ENCODE peak calls at places on chromosome 13, in four cellular contexts. M is H9, R is IMR-90, E is H1. T is an unnamed sample.

GRCh38 chr13:59441596-59442280 is 722.0 kb downstream of the DIAPH3 start:
- DNase-seq in E (no peak), R (no peak), M (no peak), T (peak)

GRCh38 chr13:45441633-45442032 is 23.1 kb upstream of the COG3 start:
- DNase-seq in R (peak), M (no peak), E (no peak), T (no peak)

GRCh38 chr13:30862707-30863106 is 43.4 kb upstream of the MEDAG start:
- DNase-seq in M (no peak), E (no peak), R (no peak), T (peak)

GRCh38 chr13:46962286-46962941 is 65.6 kb upstream of the HTR2A start:
- DNase-seq in R (peak), E (no peak), M (no peak), T (peak)

GRCh38 chr13:39414339-39414738 is 188.7 kb downstream of the LHFPL6 start:
- DNase-seq in E (no peak), M (no peak), R (no peak), T (no peak)

GRCh38 chr13:111210945-111211469 is 95.9 kb downstream of the ARHGEF7 start:
- DNase-seq in R (no peak), E (no peak), M (no peak), T (peak)

GRCh38 chr13:98214008-98214643 is 37.1 kb upstream of the RNF113B start:
- DNase-seq in R (peak), M (no peak), E (no peak), T (no peak)

GRCh38 chr13:86813198-86813597 is 858.0 kb upstream of the SLITRK5 start:
- DNase-seq in E (no peak), R (no peak), M (no peak), T (no peak)

GRCh38 chr13:79936368-79937136 is 404.4 kb downstream of the SPRY2 start:
- DNase-seq in E (no peak), M (no peak), R (peak), T (peak)

GRCh38 chr13:79541426-79542049 is 60.6 kb downstream of the NDFIP2 start:
- DNase-seq in R (peak), M (no peak), E (no peak), T (peak)

GRCh38 chr13:67228909-67229308 is 1.2 kb downstream of the PCDH9 start:
- DNase-seq in R (peak), E (no peak), M (no peak), T (no peak)

GRCh38 chr13:27354379-27354778 is 70.0 kb upstream of the GTF3A start:
- DNase-seq in M (no peak), R (peak), E (no peak), T (no peak)

GRCh38 chr13:110351636-110352420 is 44.7 kb downstream of the COL4A2 start:
- DNase-seq in M (no peak), R (no peak), E (no peak), T (no peak)

GRCh38 chr13:35621989-35622388 is 145.5 kb upstream of the MAB21L1 start:
- DNase-seq in E (no peak), M (no peak), R (peak), T (peak)

GRCh38 chr13:106513025-106513424 is 22.4 kb downstream of the EFNB2 start:
- DNase-seq in R (peak), E (no peak), M (no peak), T (no peak)

GRCh38 chr13:111945086-111945485 is 121.9 kb upstream of the SOX1 start:
- DNase-seq in R (no peak), E (no peak), M (no peak), T (no peak)

GRCh38 chr13:111202745-111203144 is 87.6 kb downstream of the ARHGEF7 start:
- DNase-seq in E (no peak), R (peak), M (no peak), T (peak)

GRCh38 chr13:99956473-99957349 is 14.9 kb downstream of the ZIC5 start:
- DNase-seq in R (no peak), M (peak), E (no peak), T (peak)
- H2BK120ac ChIP-seq in R (no peak), M (no peak), E (peak), T (no peak)

DNA sequence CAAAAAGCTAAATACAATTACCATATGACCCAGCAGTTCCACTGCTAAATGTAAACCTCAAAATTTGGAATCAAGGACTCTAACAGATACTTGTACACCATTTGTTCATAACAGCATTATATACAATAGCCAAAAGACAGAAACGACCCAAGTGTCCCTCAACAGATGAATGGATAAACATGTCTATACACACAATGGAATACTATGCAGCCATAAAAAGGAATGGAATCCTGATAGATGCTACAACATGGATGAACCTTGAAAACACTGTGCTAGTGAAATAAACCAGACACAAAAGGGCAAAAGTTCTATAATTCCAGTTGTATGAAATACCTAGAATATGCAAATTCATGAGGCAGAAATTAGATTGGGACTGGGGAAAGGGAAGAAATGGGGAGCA is 12.2 kb downstream of the NEK3 start:
- DNase-seq in E (no peak), R (no peak), M (no peak), T (no peak)
- H3K56ac ChIP-seq in E (no peak), R (no peak), M (no peak), T (no peak)

GRCh38 chr13:33682020-33682564 is 135.9 kb upstream of the RFC3 start:
- DNase-seq in R (no peak), M (no peak), E (no peak), T (no peak)
- H4K5ac ChIP-seq in R (no peak), M (no peak), E (no peak), T (no peak)

GRCh38 chr13:40442826-40443225 is 223.6 kb downstream of the FOXO1 start:
- DNase-seq in M (no peak), E (no peak), R (no peak), T (no peak)
- H2BK120ac ChIP-seq in M (no peak), E (no peak), R (no peak), T (no peak)

GRCh38 chr13:33345842-33346241 is 60.3 kb upstream of the STARD13 start:
- DNase-seq in E (no peak), M (no peak), R (no peak), T (no peak)
- H3K56ac ChIP-seq in E (no peak), M (no peak), R (no peak), T (no peak)

T was measured in mesendoderm.